ENCODE peak calls at places on chromosome 16, in five cellular contexts. One of them, this sample, is unnamed.

GRCh38 chr16:9598731-9599083 is 507.3 kb downstream of the HAPSTR1 start:
- DNase-seq in HL-60: no peak
- DNase-seq in heart left ventricle: no peak
- DNase-seq in kidney: no peak
- DNase-seq in SW480: no peak
- DNase-seq in this sample: no peak

GRCh38 chr16:15649727-15650018 is 372 bp upstream of the NDE1 start:
- DNase-seq in SW480: no peak
- DNase-seq in HL-60: no peak
- DNase-seq in heart left ventricle: no peak
- DNase-seq in kidney: no peak
- DNase-seq in this sample: no peak

GRCh38 chr16:8708546-8708945 is 34.1 kb downstream of the ABAT start:
- DNase-seq in kidney: no peak
- DNase-seq in SW480: no peak
- DNase-seq in heart left ventricle: no peak
- DNase-seq in HL-60: no peak
- DNase-seq in this sample: no peak

GRCh38 chr16:47617732-47618131 is 156.6 kb downstream of the PHKB start:
- DNase-seq in HL-60: no peak
- DNase-seq in heart left ventricle: no peak
- DNase-seq in kidney: no peak
- DNase-seq in SW480: no peak
- DNase-seq in this sample: no peak

GRCh38 chr16:58120216-58120615 is 9.0 kb downstream of the CFAP20 start:
- DNase-seq in kidney: no peak
- DNase-seq in SW480: no peak
- DNase-seq in heart left ventricle: no peak
- DNase-seq in HL-60: no peak
- DNase-seq in this sample: no peak

GRCh38 chr16:71648162-71648561 is 22.2 kb downstream of the MARVELD3 start:
- DNase-seq in HL-60: no peak
- DNase-seq in SW480: no peak
- DNase-seq in kidney: no peak
- DNase-seq in heart left ventricle: no peak
- DNase-seq in this sample: no peak

GRCh38 chr16:4360538-4361021 is 9.5 kb upstream of the PAM16 start:
- DNase-seq in heart left ventricle: no peak
- DNase-seq in kidney: peak
- DNase-seq in HL-60: no peak
- DNase-seq in SW480: peak
- DNase-seq in this sample: no peak

GRCh38 chr16:53129281-53130192 is 74.7 kb downstream of the CHD9 start:
- DNase-seq in SW480: peak
- DNase-seq in kidney: no peak
- DNase-seq in HL-60: no peak
- DNase-seq in heart left ventricle: no peak
- DNase-seq in this sample: no peak

GRCh38 chr16:138049-138417 is 440 bp downstream of the NPRL3 start:
- DNase-seq in HL-60: peak
- DNase-seq in SW480: no peak
- DNase-seq in heart left ventricle: peak
- DNase-seq in kidney: peak
- DNase-seq in this sample: no peak

GRCh38 chr16:54651440-54651839 is 279.2 kb upstream of the IRX5 start:
- DNase-seq in SW480: no peak
- DNase-seq in kidney: no peak
- DNase-seq in heart left ventricle: no peak
- DNase-seq in HL-60: no peak
- DNase-seq in this sample: no peak

GRCh38 chr16:85673529-85674417 is 15.0 kb downstream of the GINS2 start:
- DNase-seq in kidney: peak
- DNase-seq in heart left ventricle: peak
- DNase-seq in HL-60: no peak
- DNase-seq in SW480: no peak
- DNase-seq in this sample: no peak

GRCh38 chr16:58678716-58679115 is 5.9 kb downstream of the SLC38A7 start:
- DNase-seq in heart left ventricle: peak
- DNase-seq in SW480: no peak
- DNase-seq in kidney: peak
- DNase-seq in HL-60: peak
- DNase-seq in this sample: no peak

GRCh38 chr16:31505483-31505882 is 2.7 kb downstream of the RUSF1 start:
- DNase-seq in heart left ventricle: no peak
- DNase-seq in SW480: no peak
- DNase-seq in kidney: no peak
- DNase-seq in HL-60: peak
- DNase-seq in this sample: no peak

GRCh38 chr16:65114527-65114926 is 7.3 kb downstream of the CDH11 start:
- DNase-seq in kidney: no peak
- DNase-seq in heart left ventricle: no peak
- DNase-seq in SW480: no peak
- DNase-seq in HL-60: no peak
- DNase-seq in this sample: no peak

GRCh38 chr16:2912330-2913199 is 834 bp downstream of the FLYWCH1 start:
- DNase-seq in SW480: peak
- DNase-seq in heart left ventricle: peak
- DNase-seq in HL-60: peak
- DNase-seq in kidney: no peak
- DNase-seq in this sample: no peak

GRCh38 chr16:51404386-51404785 is 253.3 kb upstream of the SALL1 start:
- DNase-seq in kidney: no peak
- DNase-seq in heart left ventricle: no peak
- DNase-seq in HL-60: no peak
- DNase-seq in SW480: no peak
- DNase-seq in this sample: no peak

GRCh38 chr16:81451753-81452680 is 7.4 kb downstream of the CMIP start:
- DNase-seq in HL-60: peak
- DNase-seq in heart left ventricle: no peak
- DNase-seq in SW480: peak
- DNase-seq in kidney: peak
- DNase-seq in this sample: no peak

GRCh38 chr16:2003827-2004641 is 5.6 kb downstream of the ZNF598 start:
- DNase-seq in HL-60: peak
- DNase-seq in kidney: peak
- DNase-seq in heart left ventricle: peak
- DNase-seq in SW480: peak
- DNase-seq in this sample: no peak

GRCh38 chr16:67170168-67170947 is at the start of gene NOL3:
- DNase-seq in heart left ventricle: peak
- DNase-seq in kidney: peak
- DNase-seq in HL-60: no peak
- DNase-seq in SW480: peak
- DNase-seq in this sample: peak

GRCh38 chr16:61862756-61863155 is 173.5 kb downstream of the CDH8 start:
- DNase-seq in SW480: no peak
- DNase-seq in HL-60: no peak
- DNase-seq in kidney: no peak
- DNase-seq in heart left ventricle: no peak
- DNase-seq in this sample: no peak